ENCODE peak calls at places on chromosome 11, in seven cellular contexts. T is RPMI8226, K is heart left ventricle, I is ACHN, B is GM04503, L is NCI-H1436, V is ovary. Q is an unnamed sample.

GRCh38 chr11:85712953-85713352 is 27.0 kb upstream of the CCDC89 start:
- DNase-seq in T (no peak), K (no peak), I (peak), B (no peak), L (no peak), V (no peak), Q (no peak)

GRCh38 chr11:100980156-100980555 is 149.5 kb downstream of the PGR start:
- DNase-seq in T (no peak), K (no peak), I (peak), B (no peak), L (no peak), V (no peak), Q (no peak)

GRCh38 chr11:12232819-12233601 is 122.6 kb downstream of the MICAL2 start:
- DNase-seq in T (no peak), K (no peak), I (peak), B (peak), L (no peak), V (no peak), Q (no peak)

GRCh38 chr11:63146586-63146985 is 2.6 kb upstream of the SLC22A24 start:
- DNase-seq in T (no peak), K (no peak), I (no peak), B (no peak), L (no peak), V (no peak), Q (no peak)

GRCh38 chr11:86688398-86689179 is 16.2 kb upstream of the ME3 start:
- DNase-seq in T (no peak), K (no peak), I (peak), B (peak), L (no peak), V (no peak), Q (no peak)

GRCh38 chr11:69683764-69684333 is 8.7 kb upstream of the LTO1 start:
- DNase-seq in T (peak), K (no peak), I (peak), B (no peak), L (no peak), V (no peak), Q (no peak)

GRCh38 chr11:65456418-65456817 is 33.8 kb downstream of the NEAT1 start:
- DNase-seq in T (no peak), K (no peak), I (no peak), B (peak), L (no peak), V (no peak), Q (no peak)

GRCh38 chr11:18013790-18014507 is 1.1 kb upstream of the SERGEF start:
- DNase-seq in T (no peak), K (no peak), I (no peak), B (no peak), L (no peak), V (peak), Q (no peak)

GRCh38 chr11:17810041-17810440 is 75.5 kb downstream of the KCNC1 start:
- DNase-seq in T (no peak), K (no peak), I (no peak), B (no peak), L (no peak), V (no peak), Q (no peak)

GRCh38 chr11:71467164-71467563 is 14.2 kb downstream of the NADSYN1 start:
- DNase-seq in T (no peak), K (no peak), I (no peak), B (no peak), L (no peak), V (no peak), Q (no peak)

GRCh38 chr11:93645938-93646337 is 15.5 kb upstream of the CEP295 start:
- DNase-seq in T (no peak), K (no peak), I (no peak), B (no peak), L (no peak), V (no peak), Q (no peak)

GRCh38 chr11:28559497-28559896 is 451.3 kb downstream of the METTL15 start:
- DNase-seq in T (no peak), K (no peak), I (no peak), B (no peak), L (no peak), V (no peak), Q (no peak)

GRCh38 chr11:119118227-119118626 is 3.2 kb upstream of the HINFP start:
- DNase-seq in T (no peak), K (no peak), I (no peak), B (no peak), L (no peak), V (no peak), Q (no peak)

GRCh38 chr11:119339581-119340334 is 925 bp downstream of the C1QTNF5 start:
- DNase-seq in T (no peak), K (peak), I (peak), B (no peak), L (no peak), V (peak), Q (no peak)

GRCh38 chr11:133697603-133698002 is 147.7 kb downstream of the SPATA19 start:
- DNase-seq in T (no peak), K (no peak), I (no peak), B (no peak), L (no peak), V (no peak), Q (no peak)

GRCh38 chr11:31808268-31808667 is 2.9 kb downstream of the PAX6 start:
- DNase-seq in T (no peak), K (no peak), I (no peak), B (no peak), L (no peak), V (no peak), Q (no peak)

GRCh38 chr11:10150800-10151199 is 143.2 kb downstream of the SBF2 start:
- DNase-seq in T (no peak), K (no peak), I (no peak), B (no peak), L (no peak), V (no peak), Q (no peak)

GRCh38 chr11:93219440-93219839 is 21.6 kb upstream of the SLC36A4 start:
- DNase-seq in T (no peak), K (no peak), I (no peak), B (no peak), L (no peak), V (no peak), Q (no peak)

GRCh38 chr11:16876840-16877239 is 137.4 kb downstream of the PLEKHA7 start:
- DNase-seq in T (no peak), K (no peak), I (no peak), B (no peak), L (no peak), V (no peak), Q (no peak)

GRCh38 chr11:134949121-134949591 is 537.1 kb upstream of the B3GAT1 start:
- DNase-seq in T (no peak), K (no peak), I (peak), B (peak), L (no peak), V (no peak), Q (no peak)

GRCh38 chr11:14974723-14975587 is 2.8 kb upstream of the CALCA start:
- DNase-seq in T (peak), K (no peak), I (no peak), B (no peak), L (no peak), V (no peak), Q (peak)

GRCh38 chr11:43547900-43548381 is 132.6 kb upstream of the HSD17B12 start:
- DNase-seq in T (no peak), K (no peak), I (no peak), B (no peak), L (peak), V (peak), Q (no peak)

GRCh38 chr11:62030071-62030684 is 62.7 kb upstream of the FTH1 start:
- DNase-seq in T (no peak), K (no peak), I (no peak), B (no peak), L (no peak), V (no peak), Q (no peak)

GRCh38 chr11:117831661-117832415 is 7.3 kb upstream of the FXYD2 start:
- DNase-seq in T (no peak), K (no peak), I (no peak), B (no peak), L (no peak), V (no peak), Q (no peak)

GRCh38 chr11:70126494-70126893 is 48.4 kb downstream of the ANO1 start:
- DNase-seq in T (no peak), K (no peak), I (no peak), B (no peak), L (no peak), V (no peak), Q (no peak)

GRCh38 chr11:57597461-57597892 is at the start of gene SERPING1:
- DNase-seq in T (no peak), K (peak), I (no peak), B (no peak), L (no peak), V (peak), Q (no peak)

GRCh38 chr11:114124601-114125144 is 65.2 kb downstream of the ZBTB16 start:
- DNase-seq in T (no peak), K (no peak), I (no peak), B (no peak), L (no peak), V (no peak), Q (no peak)

GRCh38 chr11:132131051-132131450 is 760.6 kb downstream of the NTM start:
- DNase-seq in T (peak), K (no peak), I (no peak), B (no peak), L (peak), V (no peak), Q (no peak)

GRCh38 chr11:130269544-130269943 is 45.2 kb downstream of the ZBTB44 start:
- DNase-seq in T (peak), K (no peak), I (no peak), B (no peak), L (no peak), V (no peak), Q (no peak)

GRCh38 chr11:121067453-121067852 is 33.6 kb upstream of the TECTA start:
- DNase-seq in T (peak), K (no peak), I (no peak), B (no peak), L (no peak), V (no peak), Q (no peak)

GRCh38 chr11:16410479-16410878 is 54.1 kb upstream of the SOX6 start:
- DNase-seq in T (no peak), K (no peak), I (peak), B (no peak), L (no peak), V (no peak), Q (no peak)

GRCh38 chr11:61969838-61970452 is 2.5 kb upstream of the FTH1 start:
- DNase-seq in T (no peak), K (no peak), I (no peak), B (no peak), L (no peak), V (no peak), Q (no peak)

GRCh38 chr11:119337581-119338317 is 2.9 kb downstream of the C1QTNF5 start:
- DNase-seq in T (no peak), K (no peak), I (peak), B (no peak), L (no peak), V (no peak), Q (no peak)

GRCh38 chr11:64518928-64519327 is 72.1 kb upstream of the SLC22A12 start:
- DNase-seq in T (no peak), K (no peak), I (no peak), B (no peak), L (no peak), V (no peak), Q (no peak)

GRCh38 chr11:10155793-10156490 is 138.1 kb downstream of the SBF2 start:
- DNase-seq in T (peak), K (no peak), I (no peak), B (no peak), L (no peak), V (no peak), Q (no peak)

GRCh38 chr11:40337118-40337517 is 1122.3 kb downstream of the LRRC4C start:
- DNase-seq in T (no peak), K (no peak), I (no peak), B (no peak), L (no peak), V (no peak), Q (no peak)

Q was measured in effector CD4-positive, alpha-beta T cell.